ENCODE peak calls at places on chromosomes 11 and 22, in four cellular contexts. One of them, this sample, is unnamed.

GRCh38 chr11:62443390-62444201 is 24.8 kb downstream of the SCGB1A1 start:
- DNase-seq in HFF-Myc: no peak
- DNase-seq in A172: no peak
- DNase-seq in activated CD8-positive, alpha-beta memory T cell treated with anti-CD3 and anti-CD28 coated beads for 1 hour: no peak
- DNase-seq in this sample: no peak

GRCh38 chr11:101126551-101127347 is 2.9 kb downstream of the PGR start:
- DNase-seq in HFF-Myc: no peak
- DNase-seq in A172: no peak
- DNase-seq in activated CD8-positive, alpha-beta memory T cell treated with anti-CD3 and anti-CD28 coated beads for 1 hour: no peak
- DNase-seq in this sample: no peak

GRCh38 chr11:71188886-71189767 is 63.2 kb downstream of the SHANK2 start:
- DNase-seq in HFF-Myc: no peak
- DNase-seq in A172: no peak
- DNase-seq in activated CD8-positive, alpha-beta memory T cell treated with anti-CD3 and anti-CD28 coated beads for 1 hour: no peak
- DNase-seq in this sample: no peak

GRCh38 chr11:42311504-42311903 is 852.1 kb upstream of the LRRC4C start:
- DNase-seq in HFF-Myc: no peak
- DNase-seq in A172: no peak
- DNase-seq in activated CD8-positive, alpha-beta memory T cell treated with anti-CD3 and anti-CD28 coated beads for 1 hour: no peak
- DNase-seq in this sample: no peak

GRCh38 chr11:68691402-68691784 is 7.0 kb downstream of the GAL start:
- DNase-seq in HFF-Myc: no peak
- DNase-seq in A172: no peak
- DNase-seq in activated CD8-positive, alpha-beta memory T cell treated with anti-CD3 and anti-CD28 coated beads for 1 hour: no peak
- DNase-seq in this sample: no peak

GRCh38 chr11:78417888-78418583 is 416 bp upstream of the GAB2 start:
- DNase-seq in HFF-Myc: no peak
- DNase-seq in A172: peak; percentile 44
- DNase-seq in activated CD8-positive, alpha-beta memory T cell treated with anti-CD3 and anti-CD28 coated beads for 1 hour: peak; percentile 20
- DNase-seq in this sample: peak; percentile 76

GRCh38 chr11:124884869-124885479 is 12.7 kb downstream of the ROBO4 start:
- DNase-seq in HFF-Myc: no peak
- DNase-seq in A172: no peak
- DNase-seq in activated CD8-positive, alpha-beta memory T cell treated with anti-CD3 and anti-CD28 coated beads for 1 hour: no peak
- DNase-seq in this sample: no peak

GRCh38 chr11:69292221-69292648 is 1.7 kb upstream of the MYEOV start:
- DNase-seq in HFF-Myc: no peak
- DNase-seq in A172: no peak
- DNase-seq in activated CD8-positive, alpha-beta memory T cell treated with anti-CD3 and anti-CD28 coated beads for 1 hour: no peak
- DNase-seq in this sample: peak; percentile 55

GRCh38 chr11:87463486-87464102 is 425.9 kb downstream of the TMEM135 start:
- DNase-seq in HFF-Myc: no peak
- DNase-seq in A172: peak; percentile 29
- DNase-seq in activated CD8-positive, alpha-beta memory T cell treated with anti-CD3 and anti-CD28 coated beads for 1 hour: no peak
- DNase-seq in this sample: no peak

GRCh38 chr22:43376765-43377485 is 33.8 kb upstream of the SCUBE1 start:
- DNase-seq in HFF-Myc: no peak
- DNase-seq in A172: no peak
- DNase-seq in activated CD8-positive, alpha-beta memory T cell treated with anti-CD3 and anti-CD28 coated beads for 1 hour: peak; percentile 23
- DNase-seq in this sample: no peak

GRCh38 chr11:15923169-15923568 is 433.2 kb downstream of the SOX6 start:
- DNase-seq in HFF-Myc: no peak
- DNase-seq in A172: no peak
- DNase-seq in activated CD8-positive, alpha-beta memory T cell treated with anti-CD3 and anti-CD28 coated beads for 1 hour: no peak
- DNase-seq in this sample: no peak

GRCh38 chr22:20086763-20087162 is 6.7 kb downstream of the DGCR8 start:
- DNase-seq in HFF-Myc: no peak
- DNase-seq in A172: no peak
- DNase-seq in activated CD8-positive, alpha-beta memory T cell treated with anti-CD3 and anti-CD28 coated beads for 1 hour: no peak
- DNase-seq in this sample: no peak

GRCh38 chr22:42856179-42856864 is 751 bp downstream of the ARFGAP3 start:
- DNase-seq in HFF-Myc: no peak
- DNase-seq in A172: no peak
- DNase-seq in activated CD8-positive, alpha-beta memory T cell treated with anti-CD3 and anti-CD28 coated beads for 1 hour: no peak
- DNase-seq in this sample: peak; percentile 65

GRCh38 chr11:7524831-7525230 is 11.0 kb downstream of the PPFIBP2 start:
- DNase-seq in HFF-Myc: no peak
- DNase-seq in A172: no peak
- DNase-seq in activated CD8-positive, alpha-beta memory T cell treated with anti-CD3 and anti-CD28 coated beads for 1 hour: no peak
- DNase-seq in this sample: no peak

GRCh38 chr11:61045271-61045670 is 57.0 kb upstream of the CD5 start:
- DNase-seq in HFF-Myc: no peak
- DNase-seq in A172: peak; percentile 51
- DNase-seq in activated CD8-positive, alpha-beta memory T cell treated with anti-CD3 and anti-CD28 coated beads for 1 hour: no peak
- DNase-seq in this sample: no peak

GRCh38 chr11:46352063-46352841 is 5.0 kb downstream of the DGKZ start:
- DNase-seq in HFF-Myc: no peak
- DNase-seq in A172: no peak
- DNase-seq in activated CD8-positive, alpha-beta memory T cell treated with anti-CD3 and anti-CD28 coated beads for 1 hour: peak; percentile 65
- DNase-seq in this sample: peak; percentile 83

GRCh38 chr22:33529424-33530113 is 390.7 kb downstream of the LARGE1 start:
- DNase-seq in HFF-Myc: no peak
- DNase-seq in A172: no peak
- DNase-seq in activated CD8-positive, alpha-beta memory T cell treated with anti-CD3 and anti-CD28 coated beads for 1 hour: no peak
- DNase-seq in this sample: no peak

GRCh38 chr11:42066113-42066512 is 606.7 kb upstream of the LRRC4C start:
- DNase-seq in HFF-Myc: no peak
- DNase-seq in A172: peak; percentile 5
- DNase-seq in activated CD8-positive, alpha-beta memory T cell treated with anti-CD3 and anti-CD28 coated beads for 1 hour: no peak
- DNase-seq in this sample: peak; percentile 25

GRCh38 chr11:2927851-2928604 is 1.2 kb downstream of the PHLDA2 start:
- DNase-seq in HFF-Myc: no peak
- DNase-seq in A172: peak; percentile 67
- DNase-seq in activated CD8-positive, alpha-beta memory T cell treated with anti-CD3 and anti-CD28 coated beads for 1 hour: no peak
- DNase-seq in this sample: no peak

GRCh38 chr11:123173040-123173855 is 21.8 kb downstream of the CLMP start:
- DNase-seq in HFF-Myc: peak; percentile 97
- DNase-seq in A172: peak; percentile 86
- DNase-seq in activated CD8-positive, alpha-beta memory T cell treated with anti-CD3 and anti-CD28 coated beads for 1 hour: no peak
- DNase-seq in this sample: peak; percentile 44

GRCh38 chr11:78192223-78192719 is 3.6 kb downstream of the USP35 start:
- DNase-seq in HFF-Myc: no peak
- DNase-seq in A172: no peak
- DNase-seq in activated CD8-positive, alpha-beta memory T cell treated with anti-CD3 and anti-CD28 coated beads for 1 hour: no peak
- DNase-seq in this sample: peak; percentile 78

GRCh38 chr11:2342981-2343380 is 34.1 kb upstream of the CD81 start:
- DNase-seq in HFF-Myc: no peak
- DNase-seq in A172: no peak
- DNase-seq in activated CD8-positive, alpha-beta memory T cell treated with anti-CD3 and anti-CD28 coated beads for 1 hour: no peak
- DNase-seq in this sample: no peak

GRCh38 chr22:25420925-25421904 is 143.3 kb upstream of the GRK3 start:
- DNase-seq in HFF-Myc: no peak
- DNase-seq in A172: no peak
- DNase-seq in activated CD8-positive, alpha-beta memory T cell treated with anti-CD3 and anti-CD28 coated beads for 1 hour: no peak
- DNase-seq in this sample: no peak

GRCh38 chr22:17871726-17872458 is 97.6 kb upstream of the BID start:
- DNase-seq in HFF-Myc: no peak
- DNase-seq in A172: no peak
- DNase-seq in activated CD8-positive, alpha-beta memory T cell treated with anti-CD3 and anti-CD28 coated beads for 1 hour: no peak
- DNase-seq in this sample: no peak

GRCh38 chr11:102197759-102198158 is 87.5 kb downstream of the YAP1 start:
- DNase-seq in HFF-Myc: no peak
- DNase-seq in A172: no peak
- DNase-seq in activated CD8-positive, alpha-beta memory T cell treated with anti-CD3 and anti-CD28 coated beads for 1 hour: no peak
- DNase-seq in this sample: peak; percentile 71

GRCh38 chr11:108561535-108561991 is 32.0 kb downstream of the EXPH5 start:
- DNase-seq in HFF-Myc: no peak
- DNase-seq in A172: no peak
- DNase-seq in activated CD8-positive, alpha-beta memory T cell treated with anti-CD3 and anti-CD28 coated beads for 1 hour: no peak
- DNase-seq in this sample: no peak

GRCh38 chr11:80297808-80298460 is 857.1 kb upstream of the TENM4 start:
- DNase-seq in HFF-Myc: no peak
- DNase-seq in A172: peak; percentile 89
- DNase-seq in activated CD8-positive, alpha-beta memory T cell treated with anti-CD3 and anti-CD28 coated beads for 1 hour: no peak
- DNase-seq in this sample: no peak

GRCh38 chr11:8089791-8090510 is 8.9 kb downstream of the TUB start:
- DNase-seq in HFF-Myc: no peak
- DNase-seq in A172: no peak
- DNase-seq in activated CD8-positive, alpha-beta memory T cell treated with anti-CD3 and anti-CD28 coated beads for 1 hour: no peak
- DNase-seq in this sample: no peak

GRCh38 chr11:123560001-123560400 is 94.4 kb downstream of the SCN3B start:
- DNase-seq in HFF-Myc: no peak
- DNase-seq in A172: no peak
- DNase-seq in activated CD8-positive, alpha-beta memory T cell treated with anti-CD3 and anti-CD28 coated beads for 1 hour: no peak
- DNase-seq in this sample: peak; percentile 75

GRCh38 chr11:9691865-9692264 is 28.0 kb downstream of the SWAP70 start:
- DNase-seq in HFF-Myc: no peak
- DNase-seq in A172: peak; percentile 46
- DNase-seq in activated CD8-positive, alpha-beta memory T cell treated with anti-CD3 and anti-CD28 coated beads for 1 hour: no peak
- DNase-seq in this sample: peak; percentile 53

GRCh38 chr11:123351375-123351774 is 78.7 kb upstream of the GRAMD1B start:
- DNase-seq in HFF-Myc: no peak
- DNase-seq in A172: no peak
- DNase-seq in activated CD8-positive, alpha-beta memory T cell treated with anti-CD3 and anti-CD28 coated beads for 1 hour: no peak
- DNase-seq in this sample: no peak

GRCh38 chr11:44894217-44894617 is 56.5 kb downstream of the TP53I11 start:
- DNase-seq in HFF-Myc: no peak
- DNase-seq in A172: peak; percentile 53
- DNase-seq in activated CD8-positive, alpha-beta memory T cell treated with anti-CD3 and anti-CD28 coated beads for 1 hour: no peak
- DNase-seq in this sample: peak; percentile 88

GRCh38 chr22:40407021-40407761 is 36.8 kb downstream of the SGSM3 start:
- DNase-seq in HFF-Myc: no peak
- DNase-seq in A172: no peak
- DNase-seq in activated CD8-positive, alpha-beta memory T cell treated with anti-CD3 and anti-CD28 coated beads for 1 hour: no peak
- DNase-seq in this sample: no peak